ENCODE peak calls at places on chromosome 14, in five cellular contexts. T, X, D, E and M are unnamed samples.

GRCh38 chr14:75286313-75286712 is 7.7 kb downstream of the FOS start:
- DNase-seq in T (peak), X (no peak), D (no peak), E (no peak), M (no peak)

GRCh38 chr14:105627701-105628100 is 101.3 kb downstream of the TMEM121 start:
- DNase-seq in T (no peak), X (no peak), D (no peak), E (no peak), M (no peak)

GRCh38 chr14:105193916-105194782 is 13.0 kb upstream of the NUDT14 start:
- DNase-seq in T (no peak), X (peak), D (no peak), E (no peak), M (no peak)

GRCh38 chr14:72755766-72756165 is 138.1 kb downstream of the DPF3 start:
- DNase-seq in T (no peak), X (peak), D (no peak), E (no peak), M (no peak)

GRCh38 chr14:38110258-38110657 is 97.4 kb upstream of the SSTR1 start:
- DNase-seq in T (no peak), X (no peak), D (no peak), E (no peak), M (no peak)

GRCh38 chr14:35213869-35214387 is 78.3 kb upstream of the PSMA6 start:
- DNase-seq in T (no peak), X (peak), D (no peak), E (no peak), M (no peak)

GRCh38 chr14:68921666-68922065 is 57.4 kb downstream of the ACTN1 start:
- DNase-seq in T (no peak), X (no peak), D (no peak), E (no peak), M (no peak)

GRCh38 chr14:55704654-55705053 is 124.6 kb downstream of the KTN1 start:
- DNase-seq in T (no peak), X (no peak), D (no peak), E (no peak), M (no peak)

GRCh38 chr14:62409909-62410308 is 635.3 kb downstream of the KCNH5 start:
- DNase-seq in T (no peak), X (peak), D (no peak), E (no peak), M (no peak)

GRCh38 chr14:20332386-20332945 is 613 bp downstream of the CCNB1IP1 start:
- DNase-seq in T (no peak), X (no peak), D (no peak), E (no peak), M (no peak)
- TF ChIP-seq CTCF in T (no peak), X (no peak), D (no peak), E (no peak), M (no peak)

GRCh38 chr14:64298773-64299172 is 4.6 kb upstream of the ESR2 start:
- DNase-seq in T (no peak), X (no peak), D (no peak), E (no peak), M (no peak)
- TF ChIP-seq CTCF in T (no peak), X (no peak), D (no peak), E (no peak), M (no peak)

DNA sequence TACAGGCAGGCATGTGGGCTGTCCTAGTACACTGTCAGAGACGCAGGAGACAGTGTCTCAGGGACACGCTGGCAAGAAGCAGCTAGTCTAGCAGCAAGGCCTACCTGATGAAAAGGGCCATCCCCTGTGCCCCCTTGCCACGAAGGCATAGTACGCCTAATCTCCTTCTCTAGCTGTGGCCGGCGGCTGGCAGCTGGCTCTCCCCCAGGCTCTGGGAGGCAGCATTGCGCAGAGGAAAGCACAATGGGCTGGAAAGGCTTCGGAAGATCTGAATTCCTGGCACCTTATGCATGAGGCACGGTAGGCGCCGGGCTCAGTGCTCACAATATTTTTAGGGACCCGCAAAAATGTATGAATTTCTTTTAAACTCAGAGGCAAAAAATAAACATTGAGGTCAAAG is 16.0 kb upstream of the PLEKHH1 start:
- DNase-seq in T (no peak), X (no peak), D (peak), E (no peak), M (no peak)
- TF ChIP-seq CTCF in T (no peak), X (peak), D (no peak), E (no peak), M (no peak)

GRCh38 chr14:30330452-30330851 is 228.5 kb upstream of the G2E3 start:
- DNase-seq in T (no peak), X (no peak), D (no peak), E (no peak), M (no peak)
- TF ChIP-seq CTCF in T (no peak), X (peak), D (no peak), E (peak), M (no peak)

DNA sequence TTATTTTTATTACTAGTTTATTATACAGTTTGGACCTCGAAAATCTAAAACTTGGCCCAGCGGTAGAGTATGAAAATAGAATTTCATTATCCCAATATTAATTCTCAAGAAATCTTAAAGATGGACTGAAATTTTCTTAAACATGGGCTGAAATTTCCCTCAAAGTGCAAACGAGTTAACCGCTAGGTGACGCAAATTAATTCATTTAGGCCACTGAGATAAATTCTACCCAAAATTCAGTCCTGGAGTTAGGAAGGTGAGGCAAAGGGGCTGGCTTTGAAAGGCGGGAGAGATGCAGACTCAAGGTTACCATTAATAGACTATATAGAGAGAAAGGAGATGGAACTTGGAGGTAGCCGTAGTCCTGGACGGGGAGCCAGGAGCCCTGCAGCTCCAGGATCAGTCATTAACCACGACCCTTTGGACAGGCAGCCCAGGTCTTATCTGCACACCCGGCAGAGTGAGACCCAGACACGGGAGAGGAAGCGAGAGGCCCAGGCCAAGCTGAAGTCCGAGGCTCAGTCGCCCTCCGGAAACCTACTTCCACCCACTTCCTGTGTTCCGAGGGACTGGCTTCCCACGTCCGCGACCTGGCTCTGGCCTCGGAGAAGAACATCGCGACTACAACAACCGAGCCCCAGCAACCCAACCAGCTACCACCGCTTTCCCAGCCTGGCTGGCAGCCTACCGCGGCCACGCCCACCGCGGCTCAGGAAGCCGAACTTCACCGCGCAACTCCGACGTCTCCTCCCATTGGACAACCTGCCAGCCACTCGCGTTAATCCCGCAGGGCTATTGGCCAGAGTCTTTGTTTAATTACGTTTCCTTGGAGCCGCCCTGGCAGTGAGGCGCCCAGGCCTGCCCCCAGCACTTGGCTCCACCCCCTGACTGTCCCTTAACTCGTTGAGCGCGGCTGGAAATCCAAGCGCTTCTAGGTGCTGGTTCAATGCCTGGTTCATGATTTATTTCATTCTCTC is at the start of gene EFCAB11:
- DNase-seq in T (peak), X (peak), D (peak), E (peak), M (peak)
- TF ChIP-seq CTCF in T (no peak), X (peak), D (no peak), E (peak), M (no peak)